ENCODE peak calls at places on chromosome 2, in five cellular contexts. B is lower lobe of right lung, U is KBM-7, S is HFF-Myc, Q is HTR-8/SVneo. G is an unnamed sample.
A peak's percentile ranks its signal among the peaks of the same experiment; 100 is the strongest.

GRCh38 chr2:3105814-3106569 is 271.6 kb downstream of the EIPR1 start:
- DNase-seq in Q (no peak), U (no peak), B (no peak), S (no peak), G (no peak)

GRCh38 chr2:393711-394696 is 106.1 kb upstream of the ALKAL2 start:
- DNase-seq in B (no peak), Q (peak; percentile 78), S (no peak), U (peak; percentile 89), G (no peak)

GRCh38 chr2:226451486-226451885 is 348.1 kb downstream of the IRS1 start:
- DNase-seq in U (no peak), Q (no peak), S (no peak), B (no peak), G (no peak)

GRCh38 chr2:73685770-73686438 is 43.7 kb upstream of the NAT8 start:
- DNase-seq in S (no peak), B (no peak), U (no peak), Q (no peak), G (no peak)

GRCh38 chr2:239303711-239304532 is 96.9 kb downstream of the HDAC4 start:
- DNase-seq in B (no peak), U (no peak), S (no peak), Q (no peak), G (no peak)

GRCh38 chr2:197972017-197972416 is 167.6 kb downstream of the PLCL1 start:
- DNase-seq in U (no peak), B (no peak), Q (no peak), S (no peak), G (no peak)

GRCh38 chr2:136167721-136168470 is 49.9 kb upstream of the CXCR4 start:
- DNase-seq in B (no peak), Q (no peak), U (no peak), S (no peak), G (no peak)

GRCh38 chr2:48715042-48715899 is 40.3 kb downstream of the LHCGR start:
- DNase-seq in U (peak; percentile 4), S (no peak), B (peak; percentile 64), Q (no peak), G (no peak)

GRCh38 chr2:198054299-198054698 is 249.9 kb downstream of the PLCL1 start:
- DNase-seq in Q (no peak), S (no peak), U (peak; percentile 20), B (no peak), G (peak; percentile 25)

GRCh38 chr2:71067567-71068217 is 756 bp upstream of the NAGK start:
- DNase-seq in Q (no peak), B (no peak), S (no peak), U (no peak), G (no peak)

GRCh38 chr2:127508621-127509034 is 17.7 kb downstream of the IWS1 start:
- DNase-seq in S (peak; percentile 97), Q (peak; percentile 89), U (peak; percentile 49), B (no peak), G (no peak)

GRCh38 chr2:128472789-128473174 is 154.1 kb upstream of the HS6ST1 start:
- DNase-seq in B (no peak), S (peak; percentile 11), U (no peak), Q (no peak), G (no peak)

GRCh38 chr2:67485431-67485830 is 88.3 kb downstream of the ETAA1 start:
- DNase-seq in S (no peak), Q (peak; percentile 30), B (no peak), U (no peak), G (no peak)

GRCh38 chr2:120853294-120854013 is 117.8 kb downstream of the GLI2 start:
- DNase-seq in B (no peak), Q (no peak), S (no peak), U (no peak), G (no peak)

GRCh38 chr2:176129013-176129796 is at the start of gene HOXD8:
- DNase-seq in Q (no peak), S (no peak), U (no peak), B (no peak), G (no peak)

GRCh38 chr2:44715671-44716077 is 225.8 kb upstream of the SIX3 start:
- DNase-seq in B (no peak), U (peak; percentile 16), Q (peak; percentile 19), S (peak; percentile 59), G (no peak)

GRCh38 chr2:156704612-156705011 is 268.4 kb downstream of the GPD2 start:
- DNase-seq in U (no peak), Q (no peak), B (no peak), S (no peak), G (no peak)

GRCh38 chr2:100424277-100424875 is 6.9 kb upstream of the CHST10 start:
- DNase-seq in S (no peak), Q (no peak), U (no peak), B (no peak), G (no peak)

GRCh38 chr2:240629968-240630770 is 4.9 kb downstream of the GPR35 start:
- DNase-seq in S (no peak), U (no peak), B (peak; percentile 43), Q (no peak), G (no peak)

GRCh38 chr2:152743004-152743403 is 24.6 kb downstream of the ARL6IP6 start:
- DNase-seq in S (no peak), B (no peak), Q (peak; percentile 11), U (no peak), G (peak; percentile 40)

GRCh38 chr2:105540642-105541041 is 141.8 kb upstream of the FHL2 start:
- DNase-seq in S (no peak), U (no peak), B (no peak), Q (no peak), G (no peak)

G was measured in AML-193.